ENCODE peak calls at places on chromosome 7, in eight cellular contexts. G, V, Q, R, Z, D, W and U are unnamed samples.

GRCh38 chr7:110522751-110523200 is 568.2 kb upstream of the LRRN3 start:
- DNase-seq in Z (no peak), V (peak; percentile 5), Q (no peak), W (no peak), R (peak; percentile 34), G (no peak), D (no peak), U (no peak)

GRCh38 chr7:81776159-81776558 is 6.3 kb upstream of the HGF start:
- DNase-seq in Q (no peak), D (no peak), W (peak; percentile 13), V (no peak), G (peak; percentile 7), Z (no peak), R (peak; percentile 35), U (peak; percentile 21)

GRCh38 chr7:1329261-1329660 is 96.6 kb downstream of the UNCX start:
- DNase-seq in D (no peak), R (no peak), W (no peak), G (no peak), V (no peak), Z (no peak), Q (no peak), U (no peak)

GRCh38 chr7:28703054-28703765 is 254.9 kb downstream of the TRIL start:
- DNase-seq in Z (no peak), G (no peak), R (no peak), Q (no peak), D (no peak), V (no peak), W (no peak), U (no peak)

GRCh38 chr7:32941181-32941995 is 15.9 kb upstream of the FKBP9 start:
- DNase-seq in Q (no peak), W (no peak), R (no peak), V (no peak), D (no peak), Z (no peak), G (peak; percentile 8), U (no peak)

GRCh38 chr7:21972397-21972784 is 26.7 kb upstream of the CDCA7L start:
- DNase-seq in V (no peak), D (no peak), G (no peak), Z (no peak), W (no peak), R (no peak), Q (no peak), U (no peak)

GRCh38 chr7:27245798-27246691 is 3.4 kb downstream of the EVX1 start:
- DNase-seq in D (no peak), Q (no peak), R (no peak), Z (no peak), V (no peak), W (peak; percentile 41), G (peak; percentile 33), U (no peak)

GRCh38 chr7:44796034-44796503 is 412 bp upstream of the PPIA start:
- DNase-seq in V (peak; percentile 57), G (peak; percentile 67), W (peak; percentile 59), D (no peak), Q (peak; percentile 59), R (peak; percentile 25), Z (no peak), U (no peak)

GRCh38 chr7:56046728-56047445 is 4.4 kb downstream of the PSPH start:
- DNase-seq in Q (peak; percentile 15), D (no peak), G (peak; percentile 63), R (peak; percentile 95), Z (peak; percentile 70), W (peak; percentile 69), V (no peak), U (peak; percentile 94)

GRCh38 chr7:8109196-8110022 is 140.8 kb downstream of the GLCCI1 start:
- DNase-seq in D (no peak), W (peak; percentile 63), G (peak; percentile 46), Z (peak; percentile 7), R (peak; percentile 70), Q (no peak), V (no peak), U (peak; percentile 8)